ENCODE peak calls at places on chromosomes 16 and 17, in nine cellular contexts. One of them, this sample, is unnamed.

GRCh38 chr16:23434380-23434779 is 18.6 kb downstream of the COG7 start:
- DNase-seq in IMR-90: peak
- DNase-seq in uterus: no peak
- DNase-seq in cardiac muscle cell: peak
- DNase-seq in transverse colon: no peak
- DNase-seq in heart right ventricle: no peak
- DNase-seq in choroid plexus epithelial cell: peak
- DNase-seq in AG04449: no peak
- DNase-seq in RWPE2: no peak
- DNase-seq in this sample: peak

GRCh38 chr17:32275060-32276042 is 9.7 kb downstream of the RHBDL3 start:
- DNase-seq in IMR-90: peak
- DNase-seq in uterus: peak
- DNase-seq in cardiac muscle cell: no peak
- DNase-seq in transverse colon: no peak
- DNase-seq in heart right ventricle: peak
- DNase-seq in choroid plexus epithelial cell: peak
- DNase-seq in AG04449: peak
- DNase-seq in RWPE2: no peak
- DNase-seq in this sample: peak

GRCh38 chr16:10983175-10983558 is 38.8 kb downstream of the CLEC16A start:
- DNase-seq in IMR-90: no peak
- DNase-seq in uterus: no peak
- DNase-seq in cardiac muscle cell: no peak
- DNase-seq in transverse colon: peak
- DNase-seq in heart right ventricle: no peak
- DNase-seq in choroid plexus epithelial cell: no peak
- DNase-seq in AG04449: no peak
- DNase-seq in RWPE2: no peak
- DNase-seq in this sample: no peak

GRCh38 chr17:47899643-47900042 is 3.6 kb downstream of the SP2 start:
- DNase-seq in IMR-90: no peak
- DNase-seq in uterus: no peak
- DNase-seq in cardiac muscle cell: no peak
- DNase-seq in transverse colon: no peak
- DNase-seq in heart right ventricle: no peak
- DNase-seq in choroid plexus epithelial cell: no peak
- DNase-seq in AG04449: no peak
- DNase-seq in RWPE2: no peak
- DNase-seq in this sample: no peak

GRCh38 chr17:13074026-13074425 is 56.2 kb upstream of the ELAC2 start:
- DNase-seq in IMR-90: peak
- DNase-seq in uterus: no peak
- DNase-seq in cardiac muscle cell: no peak
- DNase-seq in transverse colon: no peak
- DNase-seq in heart right ventricle: no peak
- DNase-seq in choroid plexus epithelial cell: peak
- DNase-seq in AG04449: peak
- DNase-seq in RWPE2: no peak
- DNase-seq in this sample: peak

GRCh38 chr16:3023669-3024478 is at the start of the genes HCFC1R1 and THOC6:
- DNase-seq in IMR-90: peak
- DNase-seq in uterus: peak
- DNase-seq in cardiac muscle cell: peak
- DNase-seq in transverse colon: peak
- DNase-seq in heart right ventricle: peak
- DNase-seq in choroid plexus epithelial cell: peak
- DNase-seq in AG04449: peak
- DNase-seq in RWPE2: peak
- DNase-seq in this sample: peak

GRCh38 chr17:57370051-57370581 is 113.8 kb downstream of the MSI2 start:
- DNase-seq in IMR-90: peak
- DNase-seq in uterus: no peak
- DNase-seq in cardiac muscle cell: no peak
- DNase-seq in transverse colon: no peak
- DNase-seq in heart right ventricle: no peak
- DNase-seq in choroid plexus epithelial cell: peak
- DNase-seq in AG04449: peak
- DNase-seq in RWPE2: peak
- DNase-seq in this sample: peak

GRCh38 chr17:3615160-3615870 is 6.1 kb upstream of the TRPV1 start:
- DNase-seq in IMR-90: no peak
- DNase-seq in uterus: no peak
- DNase-seq in cardiac muscle cell: no peak
- DNase-seq in transverse colon: no peak
- DNase-seq in heart right ventricle: no peak
- DNase-seq in choroid plexus epithelial cell: no peak
- DNase-seq in AG04449: no peak
- DNase-seq in RWPE2: no peak
- DNase-seq in this sample: no peak

GRCh38 chr16:31696968-31697743 is 169.5 kb downstream of the AHSP start:
- DNase-seq in IMR-90: peak
- DNase-seq in uterus: no peak
- DNase-seq in cardiac muscle cell: peak
- DNase-seq in transverse colon: no peak
- DNase-seq in heart right ventricle: no peak
- DNase-seq in choroid plexus epithelial cell: peak
- DNase-seq in AG04449: no peak
- DNase-seq in RWPE2: no peak
- DNase-seq in this sample: peak

GRCh38 chr16:76277099-76278030 is at the start of gene CNTNAP4:
- DNase-seq in IMR-90: no peak
- DNase-seq in uterus: no peak
- DNase-seq in cardiac muscle cell: no peak
- DNase-seq in transverse colon: no peak
- DNase-seq in heart right ventricle: peak
- DNase-seq in choroid plexus epithelial cell: no peak
- DNase-seq in AG04449: no peak
- DNase-seq in RWPE2: no peak
- DNase-seq in this sample: no peak

GRCh38 chr17:45784583-45785372 is 658 bp downstream of the CRHR1 start:
- DNase-seq in IMR-90: no peak
- DNase-seq in uterus: peak
- DNase-seq in cardiac muscle cell: peak
- DNase-seq in transverse colon: no peak
- DNase-seq in heart right ventricle: peak
- DNase-seq in choroid plexus epithelial cell: no peak
- DNase-seq in AG04449: no peak
- DNase-seq in RWPE2: no peak
- DNase-seq in this sample: no peak

GRCh38 chr16:21666772-21667171 is 3.0 kb downstream of the OTOA start:
- DNase-seq in IMR-90: no peak
- DNase-seq in uterus: no peak
- DNase-seq in cardiac muscle cell: no peak
- DNase-seq in transverse colon: no peak
- DNase-seq in heart right ventricle: no peak
- DNase-seq in choroid plexus epithelial cell: no peak
- DNase-seq in AG04449: no peak
- DNase-seq in RWPE2: no peak
- DNase-seq in this sample: no peak

DNA sequence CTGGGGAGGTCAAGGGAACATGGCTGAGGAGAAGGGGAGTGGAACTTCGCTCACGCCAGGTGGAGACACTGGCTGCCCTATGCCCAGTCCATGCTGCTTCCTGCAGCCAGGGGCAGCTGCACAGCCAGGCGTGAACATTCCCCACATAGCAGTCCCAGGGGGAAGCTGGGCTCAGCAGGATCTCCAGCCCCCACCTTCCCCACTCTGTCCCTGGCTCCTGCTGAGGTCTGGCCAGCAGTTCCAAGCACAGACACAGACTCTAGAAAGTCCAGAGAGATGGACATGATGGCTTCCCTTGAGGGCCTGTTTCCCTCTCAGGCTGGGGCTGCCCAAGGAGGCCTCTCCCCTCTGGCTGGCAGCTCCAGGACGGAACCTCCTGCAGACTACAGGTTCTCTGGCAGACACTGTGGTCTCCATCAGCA is 9.3 kb downstream of the JUP start:
- DNase-seq in IMR-90: no peak
- DNase-seq in uterus: peak
- DNase-seq in cardiac muscle cell: peak
- DNase-seq in transverse colon: peak
- DNase-seq in heart right ventricle: peak
- DNase-seq in choroid plexus epithelial cell: peak
- DNase-seq in AG04449: no peak
- DNase-seq in RWPE2: no peak
- DNase-seq in this sample: peak
- H3K4me3 ChIP-seq in IMR-90: no peak
- H3K4me3 ChIP-seq in uterus: no peak
- H3K4me3 ChIP-seq in cardiac muscle cell: no peak
- H3K4me3 ChIP-seq in transverse colon: no peak
- H3K4me3 ChIP-seq in heart right ventricle: peak
- H3K4me3 ChIP-seq in choroid plexus epithelial cell: no peak
- H3K4me3 ChIP-seq in AG04449: no peak
- H3K4me3 ChIP-seq in RWPE2: no peak
- H3K4me3 ChIP-seq in this sample: no peak

GRCh38 chr16:89700649-89701424 is 668 bp downstream of the SPATA2L start:
- DNase-seq in IMR-90: peak
- DNase-seq in uterus: peak
- DNase-seq in cardiac muscle cell: peak
- DNase-seq in transverse colon: peak
- DNase-seq in heart right ventricle: no peak
- DNase-seq in choroid plexus epithelial cell: peak
- DNase-seq in AG04449: no peak
- DNase-seq in RWPE2: peak
- DNase-seq in this sample: no peak
- TF ChIP-seq CTCF in IMR-90: peak
- TF ChIP-seq CTCF in uterus: peak
- TF ChIP-seq CTCF in cardiac muscle cell: peak
- TF ChIP-seq CTCF in transverse colon: no peak
- TF ChIP-seq CTCF in heart right ventricle: peak
- TF ChIP-seq CTCF in choroid plexus epithelial cell: no peak
- TF ChIP-seq CTCF in AG04449: peak
- TF ChIP-seq CTCF in RWPE2: no peak
- TF ChIP-seq CTCF in this sample: peak

DNA sequence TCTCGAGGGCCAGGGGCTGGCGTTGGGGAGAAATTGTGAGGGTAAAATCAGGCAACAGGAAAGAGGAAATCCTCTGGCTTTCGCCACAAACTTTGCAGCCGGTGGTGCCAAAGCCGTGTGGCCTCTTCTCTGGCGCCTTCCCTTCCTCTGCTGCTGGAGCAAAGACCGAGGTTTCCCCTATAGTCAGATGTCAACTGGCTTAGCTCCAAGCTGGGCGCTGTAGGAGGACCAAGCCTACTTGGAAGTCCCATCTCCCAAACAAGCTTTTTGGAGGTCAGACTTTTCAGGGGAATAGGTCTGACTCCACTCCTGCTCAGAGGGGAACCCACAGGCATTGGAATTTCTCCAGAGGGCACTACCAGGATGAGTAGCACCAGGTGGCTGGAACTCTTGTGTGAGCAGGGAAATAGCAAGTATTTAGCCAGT is 5.0 kb downstream of the IGFBP4 start:
- DNase-seq in IMR-90: peak
- DNase-seq in uterus: peak
- DNase-seq in cardiac muscle cell: no peak
- DNase-seq in transverse colon: peak
- DNase-seq in heart right ventricle: no peak
- DNase-seq in choroid plexus epithelial cell: peak
- DNase-seq in AG04449: no peak
- DNase-seq in RWPE2: no peak
- DNase-seq in this sample: no peak
- H3K4me3 ChIP-seq in IMR-90: peak
- H3K4me3 ChIP-seq in uterus: peak
- H3K4me3 ChIP-seq in cardiac muscle cell: no peak
- H3K4me3 ChIP-seq in transverse colon: peak
- H3K4me3 ChIP-seq in heart right ventricle: peak
- H3K4me3 ChIP-seq in choroid plexus epithelial cell: peak
- H3K4me3 ChIP-seq in AG04449: peak
- H3K4me3 ChIP-seq in RWPE2: no peak
- H3K4me3 ChIP-seq in this sample: peak

GRCh38 chr17:76189741-76190140 is 48.7 kb upstream of the FOXJ1 start:
- DNase-seq in IMR-90: no peak
- DNase-seq in uterus: no peak
- DNase-seq in cardiac muscle cell: no peak
- DNase-seq in transverse colon: no peak
- DNase-seq in heart right ventricle: no peak
- DNase-seq in choroid plexus epithelial cell: no peak
- DNase-seq in AG04449: no peak
- DNase-seq in RWPE2: no peak
- DNase-seq in this sample: no peak
- TF ChIP-seq CTCF in IMR-90: no peak
- TF ChIP-seq CTCF in uterus: no peak
- TF ChIP-seq CTCF in cardiac muscle cell: no peak
- TF ChIP-seq CTCF in transverse colon: no peak
- TF ChIP-seq CTCF in heart right ventricle: no peak
- TF ChIP-seq CTCF in choroid plexus epithelial cell: no peak
- TF ChIP-seq CTCF in AG04449: no peak
- TF ChIP-seq CTCF in RWPE2: no peak
- TF ChIP-seq CTCF in this sample: no peak

DNA sequence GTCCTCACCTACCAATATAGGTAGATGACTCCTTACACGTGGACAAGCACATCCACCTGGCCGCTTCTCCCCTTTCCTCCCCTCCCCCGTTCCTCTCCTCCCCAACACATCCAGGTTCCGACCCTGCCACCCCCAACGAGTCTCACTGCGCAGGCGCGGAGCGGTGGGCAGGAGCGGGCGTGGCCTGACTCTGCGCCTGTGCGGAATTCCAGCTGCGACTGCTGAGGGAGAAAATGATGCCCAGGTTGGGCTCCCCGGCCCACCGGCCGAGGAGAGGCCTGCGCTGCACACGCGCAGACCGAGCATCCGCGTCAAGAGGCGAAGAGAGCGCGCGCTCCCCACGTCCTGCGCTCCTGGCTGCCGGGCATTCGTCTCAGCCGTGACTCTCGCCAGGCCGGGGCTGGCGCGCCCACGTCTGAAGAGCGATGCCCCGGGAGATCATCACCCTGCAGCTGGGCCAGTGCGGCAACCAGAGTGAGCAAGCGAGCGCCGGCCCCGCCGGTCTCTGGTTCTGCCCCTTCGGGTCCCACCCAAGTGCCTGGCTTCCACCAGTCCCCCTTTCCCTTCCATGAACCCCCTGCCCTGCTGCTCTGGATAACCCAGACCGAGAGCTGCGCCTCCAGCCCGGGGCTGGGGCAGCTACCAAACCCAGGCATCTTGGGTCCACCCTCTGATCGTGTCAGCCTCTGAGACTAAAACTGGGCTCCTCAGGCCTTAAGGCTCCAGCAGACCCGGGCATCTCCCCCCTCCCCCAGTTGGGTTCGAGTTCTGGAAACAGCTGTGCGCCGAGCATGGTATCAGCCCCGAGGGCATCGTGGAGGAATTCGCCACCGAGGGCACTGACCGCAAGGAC is at the start of gene TUBG2:
- DNase-seq in IMR-90: peak
- DNase-seq in uterus: peak
- DNase-seq in cardiac muscle cell: peak
- DNase-seq in transverse colon: peak
- DNase-seq in heart right ventricle: peak
- DNase-seq in choroid plexus epithelial cell: peak
- DNase-seq in AG04449: no peak
- DNase-seq in RWPE2: peak
- DNase-seq in this sample: peak
- H3K4me3 ChIP-seq in IMR-90: peak
- H3K4me3 ChIP-seq in uterus: peak
- H3K4me3 ChIP-seq in cardiac muscle cell: peak
- H3K4me3 ChIP-seq in transverse colon: peak
- H3K4me3 ChIP-seq in heart right ventricle: peak
- H3K4me3 ChIP-seq in choroid plexus epithelial cell: peak
- H3K4me3 ChIP-seq in AG04449: peak
- H3K4me3 ChIP-seq in RWPE2: peak
- H3K4me3 ChIP-seq in this sample: peak

GRCh38 chr17:22694362-22695227 is 1002.3 kb downstream of the KCNJ18 start:
- DNase-seq in IMR-90: no peak
- DNase-seq in uterus: no peak
- DNase-seq in cardiac muscle cell: no peak
- DNase-seq in transverse colon: no peak
- DNase-seq in heart right ventricle: no peak
- DNase-seq in choroid plexus epithelial cell: no peak
- DNase-seq in AG04449: no peak
- DNase-seq in RWPE2: no peak
- DNase-seq in this sample: no peak
- TF ChIP-seq CTCF in IMR-90: peak
- TF ChIP-seq CTCF in uterus: no peak
- TF ChIP-seq CTCF in cardiac muscle cell: peak
- TF ChIP-seq CTCF in transverse colon: no peak
- TF ChIP-seq CTCF in heart right ventricle: no peak
- TF ChIP-seq CTCF in choroid plexus epithelial cell: no peak
- TF ChIP-seq CTCF in AG04449: no peak
- TF ChIP-seq CTCF in RWPE2: no peak
- TF ChIP-seq CTCF in this sample: no peak